ENCODE peak calls at places on chromosomes 7 and 10, in eight cellular contexts. N is IMR-90, O is posterior vena cava, S is fibroblast of pulmonary artery, H is endothelial cell of umbilical vein, C is NCI-H2081, M is left ventricle myocardium superior, G is A549. D is an unnamed sample.

GRCh38 chr10:61397175-61397986 is 55.8 kb downstream of the TMEM26 start:
- DNase-seq in N (peak), O (no peak), S (peak), H (peak), C (no peak), M (no peak), G (no peak), D (peak)

GRCh38 chr7:114852275-114852674 is 69.6 kb upstream of the MDFIC start:
- DNase-seq in N (no peak), O (no peak), S (no peak), H (no peak), C (no peak), M (no peak), G (no peak), D (no peak)

GRCh38 chr10:58854811-58855210 is 321.6 kb upstream of the PHYHIPL start:
- DNase-seq in N (no peak), O (no peak), S (no peak), H (no peak), C (no peak), M (no peak), G (no peak), D (no peak)

GRCh38 chr7:132075573-132075972 is 500.7 kb downstream of the PLXNA4 start:
- DNase-seq in N (no peak), O (no peak), S (no peak), H (no peak), C (no peak), M (no peak), G (no peak), D (no peak)

GRCh38 chr10:97025613-97026242 is 160.0 kb downstream of the SLIT1 start:
- DNase-seq in N (peak), O (peak), S (peak), H (peak), C (peak), M (no peak), G (peak), D (peak)

GRCh38 chr7:95055295-95055694 is 147.9 kb downstream of the PPP1R9A start:
- DNase-seq in N (no peak), O (no peak), S (no peak), H (no peak), C (no peak), M (no peak), G (no peak), D (no peak)

GRCh38 chr10:30819306-30820190 is 190.0 kb upstream of the LYZL2 start:
- DNase-seq in N (peak), O (no peak), S (peak), H (no peak), C (no peak), M (no peak), G (no peak), D (peak)

GRCh38 chr7:101401390-101402080 is 38.9 kb downstream of the COL26A1 start:
- DNase-seq in N (no peak), O (no peak), S (no peak), H (no peak), C (no peak), M (no peak), G (peak), D (no peak)

GRCh38 chr10:17744395-17744841 is 7.6 kb upstream of the TMEM236 start:
- DNase-seq in N (no peak), O (no peak), S (peak), H (peak), C (no peak), M (no peak), G (no peak), D (no peak)

GRCh38 chr10:6518791-6519430 is 61.2 kb downstream of the PRKCQ start:
- DNase-seq in N (no peak), O (no peak), S (no peak), H (no peak), C (no peak), M (no peak), G (no peak), D (no peak)

GRCh38 chr7:90430614-90431445 is 27.6 kb downstream of the CLDN12 start:
- DNase-seq in N (peak), O (no peak), S (no peak), H (no peak), C (no peak), M (no peak), G (no peak), D (no peak)

GRCh38 chr7:16758634-16759602 is 5.4 kb downstream of the TSPAN13 start:
- DNase-seq in N (no peak), O (no peak), S (no peak), H (no peak), C (no peak), M (no peak), G (no peak), D (no peak)

GRCh38 chr7:103075337-103075918 is 488 bp downstream of the ARMC10 start:
- DNase-seq in N (peak), O (peak), S (peak), H (peak), C (peak), M (peak), G (peak), D (peak)